ENCODE peak calls at places on chromosome 2, in seven cellular contexts. G is adrenal gland; L is M059J; K is stimulated activated CD4-positive, alpha-beta T cell treated with anti-CD3 and anti-CD28 coated beads, Interleukin-2, amount 100 ng/mL, for 48 hours; V is Daoy; D is AG04450; M is progenitor cell of endocrine pancreas. H is an unnamed sample.

GRCh38 chr2:18369750-18370149 is 190.7 kb downstream of the RDH14 start:
- DNase-seq in G (no peak), L (peak), K (no peak), V (peak), D (no peak), M (no peak), H (no peak)

GRCh38 chr2:181170256-181170655 is 189.9 kb downstream of the UBE2E3 start:
- DNase-seq in G (no peak), L (no peak), K (no peak), V (no peak), D (no peak), M (no peak), H (no peak)

GRCh38 chr2:198232281-198232680 is 427.9 kb downstream of the PLCL1 start:
- DNase-seq in G (no peak), L (no peak), K (no peak), V (no peak), D (no peak), M (no peak), H (no peak)

GRCh38 chr2:205448189-205448588 is 234.1 kb upstream of the NRP2 start:
- DNase-seq in G (no peak), L (no peak), K (no peak), V (no peak), D (no peak), M (no peak), H (no peak)

GRCh38 chr2:230176996-230177395 is 42.8 kb downstream of the SP110 start:
- DNase-seq in G (no peak), L (no peak), K (no peak), V (no peak), D (no peak), M (no peak), H (no peak)

GRCh38 chr2:181937473-181937872 is 45.9 kb downstream of the ITPRID2 start:
- DNase-seq in G (peak), L (no peak), K (no peak), V (no peak), D (no peak), M (no peak), H (no peak)

GRCh38 chr2:187867165-187867564 is 312.9 kb upstream of the TFPI start:
- DNase-seq in G (no peak), L (no peak), K (no peak), V (no peak), D (no peak), M (no peak), H (no peak)

GRCh38 chr2:42618116-42618515 is 49.7 kb downstream of the MTA3 start:
- DNase-seq in G (no peak), L (no peak), K (no peak), V (no peak), D (no peak), M (no peak), H (no peak)

GRCh38 chr2:47896450-47896968 is 9.8 kb downstream of the FBXO11 start:
- DNase-seq in G (no peak), L (no peak), K (no peak), V (no peak), D (no peak), M (no peak), H (no peak)

H was measured in A172.